ENCODE peak calls at places on chromosomes 13 and 19, in seven cellular contexts. One of them, this sample, is unnamed.

GRCh38 chr19:4821265-4821664 is 10.2 kb downstream of the TICAM1 start:
- DNase-seq in natural killer cell: no peak
- DNase-seq in WTC11: no peak
- DNase-seq in colonic mucosa: no peak
- DNase-seq in glutamatergic neuron: no peak
- DNase-seq in NB4: no peak
- DNase-seq in thoracic aorta: no peak
- DNase-seq in this sample: no peak

GRCh38 chr13:37085656-37086055 is 19.8 kb downstream of the CSNK1A1L start:
- DNase-seq in NB4: no peak
- DNase-seq in thoracic aorta: no peak
- DNase-seq in colonic mucosa: no peak
- DNase-seq in WTC11: no peak
- DNase-seq in natural killer cell: no peak
- DNase-seq in glutamatergic neuron: no peak
- DNase-seq in this sample: no peak

GRCh38 chr19:531753-532571 is at the start of gene CDC34:
- DNase-seq in thoracic aorta: no peak
- DNase-seq in glutamatergic neuron: no peak
- DNase-seq in WTC11: no peak
- DNase-seq in NB4: peak
- DNase-seq in natural killer cell: no peak
- DNase-seq in colonic mucosa: no peak
- DNase-seq in this sample: no peak

GRCh38 chr19:1097810-1098176 is 2.6 kb upstream of the POLR2E start:
- DNase-seq in WTC11: no peak
- DNase-seq in glutamatergic neuron: no peak
- DNase-seq in thoracic aorta: no peak
- DNase-seq in colonic mucosa: no peak
- DNase-seq in natural killer cell: no peak
- DNase-seq in NB4: no peak
- DNase-seq in this sample: no peak

GRCh38 chr19:33432408-33433170 is 59.1 kb downstream of the CEBPG start:
- DNase-seq in glutamatergic neuron: peak
- DNase-seq in thoracic aorta: no peak
- DNase-seq in WTC11: no peak
- DNase-seq in colonic mucosa: no peak
- DNase-seq in natural killer cell: no peak
- DNase-seq in NB4: no peak
- DNase-seq in this sample: no peak

GRCh38 chr19:6737873-6738725 is 719 bp upstream of the GPR108 start:
- DNase-seq in natural killer cell: peak
- DNase-seq in glutamatergic neuron: peak
- DNase-seq in WTC11: peak
- DNase-seq in thoracic aorta: peak
- DNase-seq in NB4: peak
- DNase-seq in colonic mucosa: peak
- DNase-seq in this sample: peak

GRCh38 chr13:23667750-23668149 is 97.5 kb downstream of the TNFRSF19 start:
- DNase-seq in WTC11: peak
- DNase-seq in natural killer cell: no peak
- DNase-seq in colonic mucosa: no peak
- DNase-seq in NB4: no peak
- DNase-seq in glutamatergic neuron: no peak
- DNase-seq in thoracic aorta: no peak
- DNase-seq in this sample: no peak

GRCh38 chr13:107834268-107834667 is 381.1 kb downstream of the LIG4 start:
- DNase-seq in WTC11: no peak
- DNase-seq in natural killer cell: no peak
- DNase-seq in colonic mucosa: no peak
- DNase-seq in glutamatergic neuron: no peak
- DNase-seq in thoracic aorta: no peak
- DNase-seq in NB4: no peak
- DNase-seq in this sample: no peak

GRCh38 chr13:30154531-30154930 is 152.8 kb downstream of the KATNAL1 start:
- DNase-seq in glutamatergic neuron: no peak
- DNase-seq in WTC11: no peak
- DNase-seq in NB4: no peak
- DNase-seq in natural killer cell: no peak
- DNase-seq in colonic mucosa: no peak
- DNase-seq in thoracic aorta: no peak
- DNase-seq in this sample: no peak

GRCh38 chr13:81664872-81665271 is 1323.9 kb upstream of the SPRY2 start:
- DNase-seq in WTC11: no peak
- DNase-seq in natural killer cell: no peak
- DNase-seq in glutamatergic neuron: no peak
- DNase-seq in NB4: no peak
- DNase-seq in colonic mucosa: no peak
- DNase-seq in thoracic aorta: no peak
- DNase-seq in this sample: no peak

GRCh38 chr13:99288069-99288468 is 19.1 kb downstream of the GPR183 start:
- DNase-seq in glutamatergic neuron: no peak
- DNase-seq in colonic mucosa: no peak
- DNase-seq in NB4: no peak
- DNase-seq in WTC11: no peak
- DNase-seq in thoracic aorta: no peak
- DNase-seq in natural killer cell: no peak
- DNase-seq in this sample: no peak

GRCh38 chr19:6828698-6829633 is 56.5 kb downstream of the VAV1 start:
- DNase-seq in glutamatergic neuron: no peak
- DNase-seq in colonic mucosa: no peak
- DNase-seq in WTC11: peak
- DNase-seq in natural killer cell: peak
- DNase-seq in thoracic aorta: no peak
- DNase-seq in NB4: peak
- DNase-seq in this sample: no peak

GRCh38 chr19:34459614-34460013 is 21.9 kb upstream of the WTIP start:
- DNase-seq in natural killer cell: no peak
- DNase-seq in thoracic aorta: no peak
- DNase-seq in NB4: no peak
- DNase-seq in WTC11: no peak
- DNase-seq in colonic mucosa: no peak
- DNase-seq in glutamatergic neuron: no peak
- DNase-seq in this sample: no peak

GRCh38 chr13:110716235-110716505 is 2.7 kb downstream of the ING1 start:
- DNase-seq in natural killer cell: no peak
- DNase-seq in thoracic aorta: no peak
- DNase-seq in colonic mucosa: peak
- DNase-seq in glutamatergic neuron: peak
- DNase-seq in WTC11: no peak
- DNase-seq in NB4: peak
- DNase-seq in this sample: no peak

GRCh38 chr19:29098863-29099481 is 114.0 kb downstream of the UQCRFS1 start:
- DNase-seq in WTC11: no peak
- DNase-seq in NB4: peak
- DNase-seq in natural killer cell: no peak
- DNase-seq in glutamatergic neuron: no peak
- DNase-seq in colonic mucosa: peak
- DNase-seq in thoracic aorta: peak
- DNase-seq in this sample: no peak

GRCh38 chr19:815775-816499 is 5.8 kb downstream of the PLPPR3 start:
- DNase-seq in WTC11: no peak
- DNase-seq in natural killer cell: no peak
- DNase-seq in thoracic aorta: no peak
- DNase-seq in colonic mucosa: no peak
- DNase-seq in glutamatergic neuron: no peak
- DNase-seq in NB4: no peak
- DNase-seq in this sample: no peak

GRCh38 chr13:72473321-72473720 is 254.1 kb downstream of the MZT1 start:
- DNase-seq in glutamatergic neuron: no peak
- DNase-seq in thoracic aorta: no peak
- DNase-seq in natural killer cell: no peak
- DNase-seq in colonic mucosa: no peak
- DNase-seq in NB4: no peak
- DNase-seq in WTC11: no peak
- DNase-seq in this sample: no peak

GRCh38 chr13:47237571-47237970 is 340.7 kb upstream of the HTR2A start:
- DNase-seq in NB4: no peak
- DNase-seq in natural killer cell: no peak
- DNase-seq in colonic mucosa: no peak
- DNase-seq in thoracic aorta: no peak
- DNase-seq in WTC11: no peak
- DNase-seq in glutamatergic neuron: no peak
- DNase-seq in this sample: no peak

GRCh38 chr13:48477191-48477855 is 55.6 kb downstream of the RCBTB2 start:
- DNase-seq in NB4: no peak
- DNase-seq in WTC11: no peak
- DNase-seq in glutamatergic neuron: no peak
- DNase-seq in natural killer cell: no peak
- DNase-seq in thoracic aorta: no peak
- DNase-seq in colonic mucosa: no peak
- DNase-seq in this sample: no peak

GRCh38 chr13:97003071-97003470 is 8.8 kb upstream of the OXGR1 start:
- DNase-seq in thoracic aorta: no peak
- DNase-seq in NB4: no peak
- DNase-seq in WTC11: no peak
- DNase-seq in natural killer cell: no peak
- DNase-seq in glutamatergic neuron: no peak
- DNase-seq in colonic mucosa: no peak
- DNase-seq in this sample: no peak

GRCh38 chr19:13153627-13154240 is 3.5 kb downstream of the IER2 start:
- DNase-seq in natural killer cell: peak
- DNase-seq in NB4: peak
- DNase-seq in colonic mucosa: peak
- DNase-seq in glutamatergic neuron: peak
- DNase-seq in thoracic aorta: no peak
- DNase-seq in WTC11: peak
- DNase-seq in this sample: peak

GRCh38 chr13:50125556-50126377 is 110.5 kb downstream of the KCNRG start:
- DNase-seq in natural killer cell: peak
- DNase-seq in colonic mucosa: peak
- DNase-seq in thoracic aorta: peak
- DNase-seq in glutamatergic neuron: peak
- DNase-seq in NB4: peak
- DNase-seq in WTC11: peak
- DNase-seq in this sample: peak
- TF ChIP-seq CTCF in natural killer cell: no peak
- TF ChIP-seq CTCF in colonic mucosa: no peak
- TF ChIP-seq CTCF in thoracic aorta: no peak
- TF ChIP-seq CTCF in glutamatergic neuron: no peak
- TF ChIP-seq CTCF in NB4: no peak
- TF ChIP-seq CTCF in WTC11: no peak
- TF ChIP-seq CTCF in this sample: no peak

DNA sequence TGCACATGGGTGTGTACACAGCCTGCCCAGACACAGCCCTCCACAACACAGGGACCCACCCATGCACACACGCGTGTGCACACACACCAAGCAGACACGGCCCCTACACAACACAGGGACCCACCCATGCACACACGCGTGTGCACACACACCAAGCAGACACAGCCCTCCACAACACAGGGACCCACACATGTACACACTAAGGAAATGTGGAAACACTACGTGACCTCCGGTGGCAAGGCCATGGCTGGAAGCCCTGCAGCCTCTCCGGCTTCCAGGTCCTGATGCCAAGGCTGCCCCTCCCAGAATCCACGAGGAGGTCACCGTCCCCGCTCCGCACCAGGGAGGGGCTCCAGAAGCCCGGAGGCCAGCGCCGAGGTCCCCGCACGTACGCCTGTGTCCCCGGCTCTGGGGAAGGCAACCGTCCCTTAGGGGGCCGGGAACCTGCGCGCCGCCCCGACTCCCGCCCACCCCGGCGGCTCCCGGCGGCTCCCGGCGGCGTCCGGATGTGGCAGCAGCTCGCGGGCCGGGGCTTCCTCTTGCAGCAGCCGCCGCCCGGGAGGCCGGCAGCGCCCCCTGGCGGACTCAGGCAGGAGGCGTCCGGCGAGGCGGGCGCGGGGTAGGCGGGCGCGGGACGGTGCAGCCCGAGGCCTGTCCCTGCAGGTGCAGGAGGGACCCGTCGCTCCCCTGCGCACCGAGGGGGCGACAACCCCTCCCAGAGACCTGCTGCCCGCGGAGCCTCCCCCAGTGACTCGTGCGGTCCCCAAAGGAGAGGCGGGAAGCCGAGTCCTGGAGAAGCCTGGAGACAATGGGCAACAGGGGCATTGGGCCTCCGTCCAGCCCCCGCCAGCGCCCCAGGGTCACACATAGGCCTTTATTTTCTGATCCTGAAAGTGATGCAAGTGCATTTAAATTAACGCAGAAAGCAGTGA is 29.9 kb upstream of the GRTP1 start:
- DNase-seq in glutamatergic neuron: peak
- DNase-seq in NB4: peak
- DNase-seq in thoracic aorta: no peak
- DNase-seq in WTC11: peak
- DNase-seq in colonic mucosa: peak
- DNase-seq in natural killer cell: peak
- DNase-seq in this sample: peak
- TF ChIP-seq CTCF in glutamatergic neuron: peak
- TF ChIP-seq CTCF in NB4: peak
- TF ChIP-seq CTCF in thoracic aorta: peak
- TF ChIP-seq CTCF in WTC11: peak
- TF ChIP-seq CTCF in colonic mucosa: peak
- TF ChIP-seq CTCF in natural killer cell: peak
- TF ChIP-seq CTCF in this sample: peak

GRCh38 chr13:62544928-62545327 is 1129.3 kb upstream of the PCDH20 start:
- DNase-seq in thoracic aorta: no peak
- DNase-seq in WTC11: no peak
- DNase-seq in colonic mucosa: no peak
- DNase-seq in natural killer cell: no peak
- DNase-seq in NB4: no peak
- DNase-seq in glutamatergic neuron: no peak
- DNase-seq in this sample: no peak
- TF ChIP-seq CTCF in thoracic aorta: no peak
- TF ChIP-seq CTCF in WTC11: no peak
- TF ChIP-seq CTCF in colonic mucosa: no peak
- TF ChIP-seq CTCF in natural killer cell: no peak
- TF ChIP-seq CTCF in NB4: no peak
- TF ChIP-seq CTCF in glutamatergic neuron: peak
- TF ChIP-seq CTCF in this sample: peak

GRCh38 chr19:47002106-47002766 is 17.4 kb upstream of the NPAS1 start:
- DNase-seq in NB4: no peak
- DNase-seq in thoracic aorta: no peak
- DNase-seq in glutamatergic neuron: no peak
- DNase-seq in WTC11: peak
- DNase-seq in natural killer cell: no peak
- DNase-seq in colonic mucosa: peak
- DNase-seq in this sample: no peak
- TF ChIP-seq CTCF in NB4: peak
- TF ChIP-seq CTCF in thoracic aorta: no peak
- TF ChIP-seq CTCF in glutamatergic neuron: no peak
- TF ChIP-seq CTCF in WTC11: no peak
- TF ChIP-seq CTCF in natural killer cell: no peak
- TF ChIP-seq CTCF in colonic mucosa: no peak
- TF ChIP-seq CTCF in this sample: no peak

GRCh38 chr13:29105779-29106178 is 285.6 kb downstream of the MTUS2 start:
- DNase-seq in colonic mucosa: no peak
- DNase-seq in NB4: peak
- DNase-seq in thoracic aorta: no peak
- DNase-seq in natural killer cell: no peak
- DNase-seq in WTC11: peak
- DNase-seq in glutamatergic neuron: no peak
- DNase-seq in this sample: no peak
- TF ChIP-seq CTCF in colonic mucosa: no peak
- TF ChIP-seq CTCF in NB4: peak
- TF ChIP-seq CTCF in thoracic aorta: no peak
- TF ChIP-seq CTCF in natural killer cell: no peak
- TF ChIP-seq CTCF in WTC11: peak
- TF ChIP-seq CTCF in glutamatergic neuron: no peak
- TF ChIP-seq CTCF in this sample: peak

This sample was measured in endothelial cell.